ENCODE peak calls at places on chromosomes 4 and X, in nine cellular contexts. Z, W, Y, P, G, I, K, B and U are unnamed samples.

GRCh38 chr4:169464080-169464479 is 148.3 kb downstream of the NEK1 start:
- DNase-seq in Z (no peak), W (no peak), Y (no peak), P (no peak), G (no peak), I (no peak), K (no peak), B (no peak), U (no peak)

GRCh38 chr4:153120235-153120634 is 84.0 kb upstream of the TRIM2 start:
- DNase-seq in Z (no peak), W (no peak), Y (no peak), P (no peak), G (peak), I (no peak), K (no peak), B (no peak), U (no peak)

GRCh38 chrX:10989386-10989785 is 121.7 kb upstream of the HCCS start:
- DNase-seq in Z (no peak), W (no peak), Y (no peak), P (no peak), G (no peak), I (no peak), K (no peak), B (no peak), U (no peak)

GRCh38 chr4:101856149-101856548 is 65.6 kb downstream of the BANK1 start:
- DNase-seq in Z (no peak), W (no peak), Y (no peak), P (no peak), G (no peak), I (no peak), K (no peak), B (no peak), U (no peak)

GRCh38 chr4:106261980-106262379 is 54.0 kb downstream of the TBCK start:
- DNase-seq in Z (no peak), W (no peak), Y (no peak), P (no peak), G (no peak), I (no peak), K (no peak), B (no peak), U (no peak)

GRCh38 chrX:15170927-15171326 is 99.0 kb downstream of the ASB9 start:
- DNase-seq in Z (no peak), W (no peak), Y (no peak), P (no peak), G (no peak), I (no peak), K (no peak), B (no peak), U (no peak)

GRCh38 chrX:48918644-48919340 is at the start of gene PIM2:
- DNase-seq in Z (peak), W (peak), Y (peak), P (peak), G (peak), I (peak), K (peak), B (peak), U (peak)

GRCh38 chr4:20418865-20419451 is 167.3 kb downstream of the SLIT2 start:
- DNase-seq in Z (no peak), W (peak), Y (no peak), P (peak), G (no peak), I (no peak), K (no peak), B (no peak), U (no peak)

GRCh38 chr4:2793920-2794706 is 1.2 kb downstream of the SH3BP2 start:
- DNase-seq in Z (peak), W (no peak), Y (peak), P (no peak), G (peak), I (no peak), K (no peak), B (peak), U (no peak)

GRCh38 chr4:185862340-185862739 is 50.3 kb upstream of the SORBS2 start:
- DNase-seq in Z (no peak), W (no peak), Y (no peak), P (no peak), G (no peak), I (no peak), K (no peak), B (no peak), U (no peak)

GRCh38 chr4:63937961-63938360 is 471.3 kb downstream of the TECRL start:
- DNase-seq in Z (no peak), W (no peak), Y (peak), P (no peak), G (peak), I (no peak), K (no peak), B (no peak), U (no peak)

GRCh38 chr4:152478456-152479237 is 57.2 kb downstream of the FBXW7 start:
- DNase-seq in Z (no peak), W (peak), Y (no peak), P (no peak), G (no peak), I (no peak), K (no peak), B (no peak), U (no peak)

GRCh38 chr4:150593996-150594395 is 12.0 kb downstream of the MAB21L2 start:
- DNase-seq in Z (no peak), W (peak), Y (no peak), P (no peak), G (no peak), I (no peak), K (no peak), B (no peak), U (no peak)

GRCh38 chrX:18468599-18468998 is 43.2 kb downstream of the CDKL5 start:
- DNase-seq in Z (no peak), W (no peak), Y (no peak), P (no peak), G (no peak), I (no peak), K (no peak), B (no peak), U (no peak)

GRCh38 chrX:34528081-34528480 is 129.0 kb downstream of the TMEM47 start:
- DNase-seq in Z (no peak), W (no peak), Y (no peak), P (no peak), G (no peak), I (no peak), K (no peak), B (no peak), U (no peak)

GRCh38 chr4:140755811-140756291 is 334 bp downstream of the TBC1D9 start:
- DNase-seq in Z (no peak), W (peak), Y (peak), P (peak), G (peak), I (no peak), K (no peak), B (peak), U (peak)

GRCh38 chr4:48249378-48249777 is 20.3 kb downstream of the TEC start:
- DNase-seq in Z (no peak), W (no peak), Y (no peak), P (no peak), G (no peak), I (no peak), K (no peak), B (no peak), U (no peak)

GRCh38 chr4:80101768-80102116 is 28.7 kb upstream of the ANTXR2 start:
- DNase-seq in Z (no peak), W (peak), Y (no peak), P (no peak), G (no peak), I (no peak), K (no peak), B (no peak), U (no peak)

GRCh38 chr4:1488357-1488756 is 82.1 kb upstream of the NKX1-1 start:
- DNase-seq in Z (peak), W (no peak), Y (no peak), P (no peak), G (peak), I (no peak), K (no peak), B (no peak), U (no peak)

GRCh38 chr4:52234539-52235174 is 183.6 kb downstream of the SPATA18 start:
- DNase-seq in Z (no peak), W (peak), Y (peak), P (peak), G (no peak), I (no peak), K (no peak), B (no peak), U (peak)

GRCh38 chr4:84634961-84635360 is 52.0 kb downstream of the CDS1 start:
- DNase-seq in Z (no peak), W (no peak), Y (no peak), P (no peak), G (no peak), I (no peak), K (no peak), B (no peak), U (no peak)

GRCh38 chr4:83731609-83732008 is 195.7 kb downstream of the GPAT3 start:
- DNase-seq in Z (no peak), W (no peak), Y (no peak), P (no peak), G (no peak), I (no peak), K (no peak), B (no peak), U (no peak)

GRCh38 chrX:2446815-2447214 is 54.0 kb downstream of the DHRSX start:
- DNase-seq in Z (no peak), W (no peak), Y (no peak), P (no peak), G (no peak), I (no peak), K (no peak), B (no peak), U (no peak)

GRCh38 chr4:140150636-140150885 is 3.4 kb downstream of the MAML3 start:
- DNase-seq in Z (peak), W (no peak), Y (peak), P (no peak), G (peak), I (peak), K (no peak), B (no peak), U (peak)

GRCh38 chrX:18425199-18426003 is at the start of gene CDKL5:
- DNase-seq in Z (peak), W (peak), Y (peak), P (peak), G (peak), I (peak), K (peak), B (peak), U (peak)

DNA sequence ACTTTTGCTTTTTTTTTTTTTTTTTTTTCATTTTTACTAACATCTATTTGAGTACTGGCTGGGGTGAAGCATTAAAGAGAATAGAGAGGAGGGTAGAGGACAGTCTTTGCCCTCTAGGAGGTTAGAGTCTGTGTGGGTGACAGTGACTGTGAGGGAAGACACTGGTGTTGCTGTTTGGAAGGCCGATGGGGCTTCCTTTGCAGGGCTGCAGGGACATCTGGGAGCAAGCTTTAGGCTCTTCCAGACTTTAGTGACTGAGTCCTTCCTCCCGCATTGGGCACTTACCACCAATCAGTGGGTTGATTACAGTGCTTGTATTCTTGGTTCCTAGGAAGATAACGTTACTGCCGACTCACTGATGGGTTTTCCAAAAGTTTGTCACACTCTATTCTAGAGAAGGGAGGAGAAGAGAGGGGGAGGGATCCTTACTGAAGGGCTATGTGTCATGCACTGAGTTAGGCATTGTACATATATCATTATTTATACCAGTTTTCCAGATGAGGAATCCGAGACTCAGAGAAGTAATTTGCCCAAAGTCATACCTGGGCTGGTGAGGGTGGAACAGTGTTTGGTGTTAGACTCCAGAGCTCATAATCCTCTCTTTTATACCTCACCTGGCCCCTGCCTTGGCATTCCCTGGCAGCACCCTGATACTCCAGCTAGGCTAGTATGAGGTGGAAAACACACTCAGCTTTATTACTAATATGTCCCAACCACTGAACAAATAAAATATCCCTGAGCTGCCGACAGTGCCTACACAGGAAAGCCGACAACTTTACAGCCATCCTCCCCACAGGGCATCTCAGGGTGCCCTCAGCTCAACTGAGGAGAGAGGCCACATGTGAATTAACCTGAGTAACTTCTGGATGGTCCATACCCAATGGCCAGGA is 3.8 kb downstream of the CHST7 start:
- DNase-seq in Z (no peak), W (peak), Y (no peak), P (no peak), G (no peak), I (no peak), K (no peak), B (no peak), U (no peak)
- H3K4me3 ChIP-seq in Z (peak), W (no peak), Y (peak), P (peak), G (no peak), I (no peak), K (no peak), B (peak), U (no peak)

GRCh38 chr4:76690906-76691275 is 207.1 kb downstream of the SOWAHB start:
- DNase-seq in Z (no peak), W (peak), Y (no peak), P (no peak), G (no peak), I (no peak), K (no peak), B (no peak), U (no peak)

GRCh38 chr4:76688737-76689078 is 209.2 kb downstream of the SOWAHB start:
- DNase-seq in Z (no peak), W (peak), Y (no peak), P (no peak), G (no peak), I (no peak), K (no peak), B (no peak), U (no peak)

GRCh38 chr4:76687730-76688441 is 210.1 kb downstream of the SOWAHB start:
- DNase-seq in Z (no peak), W (no peak), Y (no peak), P (no peak), G (no peak), I (no peak), K (no peak), B (no peak), U (no peak)

GRCh38 chr4:76690091-76690905 is 207.6 kb downstream of the SOWAHB start:
- DNase-seq in Z (no peak), W (peak), Y (no peak), P (peak), G (no peak), I (no peak), K (no peak), B (no peak), U (no peak)

DNA sequence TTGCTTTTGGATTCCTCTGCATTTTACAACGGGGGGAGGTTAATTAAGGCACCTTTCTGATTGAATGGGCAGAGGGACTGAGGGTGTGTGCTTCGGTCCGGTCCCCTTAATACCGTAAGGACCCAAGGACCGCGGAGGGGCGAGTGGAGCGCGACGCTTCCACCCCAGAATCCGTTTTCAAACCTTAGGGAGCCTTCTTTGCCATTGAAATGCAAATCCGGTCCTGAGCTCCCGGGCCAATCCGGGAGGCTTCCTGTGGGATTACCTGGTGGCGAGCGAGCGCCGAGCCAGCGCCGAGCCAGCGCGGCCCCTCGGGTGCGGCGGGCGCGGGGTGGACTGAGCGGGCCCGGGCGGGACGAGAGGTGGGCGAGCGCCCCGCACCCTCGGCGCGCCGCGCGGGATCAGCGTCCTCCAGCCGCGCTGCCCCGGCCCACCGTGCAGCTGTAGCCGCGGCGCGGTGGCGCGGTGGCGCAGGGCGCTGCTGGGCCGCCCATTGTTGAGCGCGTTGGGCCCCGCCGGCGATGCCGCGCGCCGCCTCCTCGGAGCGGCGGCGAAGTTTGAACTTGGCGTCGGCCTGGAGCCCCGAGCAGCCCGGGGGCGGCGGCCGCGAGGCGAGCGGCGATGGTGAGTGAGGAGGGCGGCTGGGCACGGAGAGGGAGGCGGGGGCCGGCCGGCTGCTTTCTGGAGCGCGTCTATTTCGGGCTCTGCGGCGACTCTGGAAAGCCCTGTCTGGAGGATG is 208.7 kb downstream of the SOWAHB start:
- DNase-seq in Z (no peak), W (peak), Y (peak), P (peak), G (no peak), I (no peak), K (no peak), B (peak), U (peak)
- TF ChIP-seq POLR2A in Z (no peak), W (peak), Y (peak), P (peak), G (no peak), I (no peak), K (no peak), B (no peak), U (no peak)

GRCh38 chrX:126733874-126734273 is 85.7 kb upstream of the PRR32 start:
- DNase-seq in Z (no peak), W (no peak), Y (no peak), P (no peak), G (no peak), I (no peak), K (no peak), B (no peak), U (no peak)
- H3K4me3 ChIP-seq in Z (no peak), W (no peak), Y (no peak), P (no peak), G (no peak), I (no peak), K (no peak), B (no peak), U (no peak)

DNA sequence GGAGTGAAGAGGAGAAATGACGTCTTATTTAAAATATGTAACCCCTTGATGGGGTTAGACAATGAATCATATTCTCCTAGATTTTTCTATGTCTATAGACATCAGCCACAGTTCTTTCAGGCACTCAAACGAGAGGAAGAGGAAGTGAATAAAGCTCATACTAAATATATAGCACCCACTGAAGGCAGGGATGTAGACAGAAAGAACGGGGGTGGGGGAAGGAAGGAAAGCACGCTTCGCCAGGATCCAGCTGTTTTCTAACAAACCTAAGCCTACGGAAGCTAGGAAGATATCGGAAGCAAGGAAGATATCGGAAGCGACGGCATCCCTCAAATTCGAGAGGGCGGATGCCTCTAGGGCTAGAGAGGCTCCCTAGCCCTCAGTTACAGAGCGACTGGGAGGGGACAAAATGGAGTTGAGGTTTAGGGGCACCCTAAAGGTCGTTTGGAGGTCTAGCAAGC is 708 bp downstream of the ACSL4 start:
- DNase-seq in Z (no peak), W (peak), Y (no peak), P (peak), G (no peak), I (no peak), K (peak), B (no peak), U (no peak)
- TF ChIP-seq POLR2A in Z (no peak), W (peak), Y (no peak), P (no peak), G (no peak), I (no peak), K (no peak), B (no peak), U (no peak)

DNA sequence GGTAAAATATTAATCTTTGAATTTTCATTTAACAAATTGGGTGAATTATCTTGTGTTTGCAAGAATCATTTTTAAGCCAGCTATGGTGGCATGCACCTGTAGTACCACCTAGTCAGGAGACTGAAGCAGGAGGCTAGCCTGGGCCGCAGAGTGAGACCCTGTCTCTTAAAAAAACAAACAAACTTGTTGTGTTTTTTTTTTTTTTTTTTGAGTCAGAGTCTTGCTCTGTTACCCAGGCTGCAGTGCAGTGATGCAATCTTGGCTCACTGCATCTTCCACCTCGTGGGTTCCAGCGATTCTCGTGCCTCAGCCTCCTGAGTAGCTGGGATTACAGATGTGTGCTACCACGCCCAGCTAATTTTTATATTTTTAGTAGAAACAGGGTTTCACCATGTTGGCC is 2.2 kb downstream of the TXLNG start:
- DNase-seq in Z (no peak), W (no peak), Y (no peak), P (no peak), G (peak), I (no peak), K (no peak), B (no peak), U (no peak)
- H3K4me3 ChIP-seq in Z (no peak), W (no peak), Y (no peak), P (no peak), G (no peak), I (no peak), K (no peak), B (no peak), U (no peak)

GRCh38 chr4:38284294-38285045 is 324.3 kb downstream of the PTTG2 start:
- DNase-seq in Z (no peak), W (no peak), Y (no peak), P (no peak), G (no peak), I (no peak), K (no peak), B (no peak), U (no peak)
- TF ChIP-seq POLR2A in Z (no peak), W (no peak), Y (no peak), P (no peak), G (no peak), I (no peak), K (no peak), B (no peak), U (no peak)

GRCh38 chr4:77801260-77801608 is 17.9 kb downstream of the CNOT6L start:
- DNase-seq in Z (no peak), W (no peak), Y (no peak), P (no peak), G (no peak), I (no peak), K (no peak), B (no peak), U (no peak)
- H3K4me3 ChIP-seq in Z (no peak), W (no peak), Y (no peak), P (no peak), G (no peak), I (no peak), K (no peak), B (no peak), U (no peak)

GRCh38 chr4:109571494-109571893 is 11.4 kb downstream of the MCUB start:
- DNase-seq in Z (no peak), W (no peak), Y (no peak), P (no peak), G (no peak), I (no peak), K (no peak), B (no peak), U (no peak)

GRCh38 chr4:109574931-109575804 is 15.1 kb downstream of the MCUB start:
- DNase-seq in Z (no peak), W (no peak), Y (no peak), P (no peak), G (no peak), I (no peak), K (no peak), B (no peak), U (no peak)

GRCh38 chr4:109576462-109576861 is 16.4 kb downstream of the MCUB start:
- DNase-seq in Z (no peak), W (peak), Y (peak), P (no peak), G (no peak), I (no peak), K (peak), B (no peak), U (no peak)

GRCh38 chr4:109574443-109574850 is 14.4 kb downstream of the MCUB start:
- DNase-seq in Z (no peak), W (no peak), Y (no peak), P (peak), G (no peak), I (no peak), K (no peak), B (no peak), U (no peak)

GRCh38 chr4:109572154-109572553 is 12.1 kb downstream of the MCUB start:
- DNase-seq in Z (no peak), W (no peak), Y (no peak), P (no peak), G (no peak), I (no peak), K (no peak), B (no peak), U (no peak)
- TF ChIP-seq POLR2A in Z (no peak), W (no peak), Y (no peak), P (no peak), G (no peak), I (no peak), K (no peak), B (no peak), U (no peak)